ENCODE peak calls at places on chromosome 18, in six cellular contexts. D is GM20000, Q is NCI-H1694, Z is astrocyte, E is HTR-8/SVneo, B is ACHN. W is an unnamed sample.

GRCh38 chr18:45993441-45993840 is 26.3 kb upstream of the EPG5 start:
- DNase-seq in D (no peak), Q (no peak), Z (peak), E (peak), B (peak), W (no peak)

GRCh38 chr18:22490429-22490846 is 72.7 kb upstream of the CTAGE1 start:
- DNase-seq in D (no peak), Q (no peak), Z (no peak), E (no peak), B (no peak), W (peak)

GRCh38 chr18:76451475-76452331 is 43.3 kb downstream of the ZNF516 start:
- DNase-seq in D (no peak), Q (no peak), Z (no peak), E (no peak), B (no peak), W (peak)

GRCh38 chr18:6741786-6742185 is 12.3 kb downstream of the ARHGAP28 start:
- DNase-seq in D (no peak), Q (no peak), Z (no peak), E (no peak), B (no peak), W (no peak)

GRCh38 chr18:48229445-48230052 is 179.6 kb downstream of the ZBTB7C start:
- DNase-seq in D (no peak), Q (no peak), Z (no peak), E (no peak), B (no peak), W (no peak)

GRCh38 chr18:48827321-48828200 is 123.2 kb downstream of the SMAD7 start:
- DNase-seq in D (no peak), Q (no peak), Z (peak), E (no peak), B (no peak), W (no peak)

GRCh38 chr18:51862311-51862710 is 477.7 kb upstream of the DCC start:
- DNase-seq in D (no peak), Q (no peak), Z (no peak), E (no peak), B (peak), W (no peak)

GRCh38 chr18:7617738-7618422 is 50.8 kb downstream of the PTPRM start:
- DNase-seq in D (no peak), Q (no peak), Z (peak), E (no peak), B (peak), W (no peak)

GRCh38 chr18:25422230-25422629 is 70.3 kb upstream of the ZNF521 start:
- DNase-seq in D (no peak), Q (no peak), Z (no peak), E (no peak), B (no peak), W (no peak)

GRCh38 chr18:44725300-44726096 is 44.8 kb downstream of the SETBP1 start:
- DNase-seq in D (peak), Q (no peak), Z (peak), E (no peak), B (no peak), W (no peak)

GRCh38 chr18:76412010-76412817 is 82.8 kb downstream of the ZNF516 start:
- DNase-seq in D (no peak), Q (no peak), Z (peak), E (no peak), B (no peak), W (no peak)

GRCh38 chr18:59575995-59576394 is 121.2 kb downstream of the CCBE1 start:
- DNase-seq in D (no peak), Q (no peak), Z (no peak), E (no peak), B (no peak), W (no peak)

GRCh38 chr18:23135679-23136325 is 517 bp downstream of the CABLES1 start:
- DNase-seq in D (no peak), Q (no peak), Z (no peak), E (no peak), B (peak), W (no peak)

GRCh38 chr18:50662177-50662576 is 102.3 kb downstream of the MAPK4 start:
- DNase-seq in D (peak), Q (peak), Z (no peak), E (no peak), B (peak), W (peak)

GRCh38 chr18:50674307-50674706 is 114.4 kb downstream of the MAPK4 start:
- DNase-seq in D (no peak), Q (no peak), Z (no peak), E (no peak), B (no peak), W (no peak)

GRCh38 chr18:29449424-29449823 is 1272.5 kb upstream of the CDH2 start:
- DNase-seq in D (no peak), Q (no peak), Z (peak), E (peak), B (no peak), W (no peak)

GRCh38 chr18:50240083-50240563 is 26.2 kb downstream of the CFAP53 start:
- DNase-seq in D (no peak), Q (no peak), Z (peak), E (no peak), B (peak), W (no peak)

GRCh38 chr18:903703-904102 is 968 bp upstream of the ADCYAP1 start:
- DNase-seq in D (peak), Q (no peak), Z (peak), E (peak), B (peak), W (no peak)

GRCh38 chr18:22020127-22020866 is 149.1 kb upstream of the GATA6 start:
- DNase-seq in D (no peak), Q (no peak), Z (no peak), E (no peak), B (no peak), W (no peak)

GRCh38 chr18:39737869-39738268 is 2172.3 kb upstream of the CELF4 start:
- DNase-seq in D (no peak), Q (no peak), Z (no peak), E (no peak), B (no peak), W (no peak)

GRCh38 chr18:9209230-9209629 is 72.6 kb downstream of the ANKRD12 start:
- DNase-seq in D (no peak), Q (no peak), Z (no peak), E (no peak), B (no peak), W (no peak)

GRCh38 chr18:34933880-34934689 is 107.1 kb upstream of the MAPRE2 start:
- DNase-seq in D (no peak), Q (no peak), Z (no peak), E (no peak), B (no peak), W (no peak)

GRCh38 chr18:23580677-23581367 is 5.5 kb downstream of the NPC1 start:
- DNase-seq in D (no peak), Q (no peak), Z (peak), E (no peak), B (no peak), W (no peak)

GRCh38 chr18:27005589-27005988 is 140.1 kb upstream of the AQP4 start:
- DNase-seq in D (peak), Q (no peak), Z (no peak), E (no peak), B (peak), W (peak)

GRCh38 chr18:45102863-45103262 is 422.2 kb downstream of the SETBP1 start:
- DNase-seq in D (peak), Q (no peak), Z (no peak), E (no peak), B (no peak), W (peak)

GRCh38 chr18:48896875-48897511 is 53.8 kb downstream of the SMAD7 start:
- DNase-seq in D (peak), Q (no peak), Z (no peak), E (no peak), B (no peak), W (peak)

GRCh38 chr18:53796042-53796729 is 428.3 kb downstream of the MBD2 start:
- DNase-seq in D (peak), Q (no peak), Z (peak), E (no peak), B (peak), W (no peak)

GRCh38 chr18:2871111-2871720 is 24.4 kb downstream of the EMILIN2 start:
- DNase-seq in D (no peak), Q (no peak), Z (no peak), E (no peak), B (no peak), W (no peak)

GRCh38 chr18:53567935-53568574 is 656.4 kb downstream of the MBD2 start:
- DNase-seq in D (peak), Q (peak), Z (peak), E (peak), B (peak), W (peak)

GRCh38 chr18:58178476-58178875 is 134.4 kb downstream of the NEDD4L start:
- DNase-seq in D (no peak), Q (no peak), Z (peak), E (no peak), B (peak), W (no peak)

GRCh38 chr18:62372156-62372555 is 47.0 kb downstream of the TNFRSF11A start:
- DNase-seq in D (peak), Q (no peak), Z (no peak), E (no peak), B (no peak), W (peak)